ENCODE peak calls at places on chromosomes 3 and 15, in six cellular contexts. One of them, this sample, is unnamed.

GRCh38 chr3:63972196-63972595 is 51.1 kb downstream of the PSMD6 start:
- DNase-seq in hypothalamus: no peak
- DNase-seq in activated CD8-positive, alpha-beta memory T cell treated with anti-CD3 and anti-CD28 coated beads for 4 hours: no peak
- DNase-seq in amniotic epithelial cell: peak
- DNase-seq in HAP-1: no peak
- DNase-seq in HCEC 1CT: peak
- DNase-seq in this sample: peak

GRCh38 chr15:27137127-27137526 is 166.1 kb downstream of the GABRG3 start:
- DNase-seq in hypothalamus: no peak
- DNase-seq in activated CD8-positive, alpha-beta memory T cell treated with anti-CD3 and anti-CD28 coated beads for 4 hours: no peak
- DNase-seq in amniotic epithelial cell: no peak
- DNase-seq in HAP-1: no peak
- DNase-seq in HCEC 1CT: no peak
- DNase-seq in this sample: no peak

GRCh38 chr15:64000183-64000710 is 46.0 kb downstream of the DAPK2 start:
- DNase-seq in hypothalamus: no peak
- DNase-seq in activated CD8-positive, alpha-beta memory T cell treated with anti-CD3 and anti-CD28 coated beads for 4 hours: no peak
- DNase-seq in amniotic epithelial cell: no peak
- DNase-seq in HAP-1: no peak
- DNase-seq in HCEC 1CT: no peak
- DNase-seq in this sample: no peak

GRCh38 chr3:150218236-150218635 is 189.9 kb upstream of the TSC22D2 start:
- DNase-seq in hypothalamus: no peak
- DNase-seq in activated CD8-positive, alpha-beta memory T cell treated with anti-CD3 and anti-CD28 coated beads for 4 hours: no peak
- DNase-seq in amniotic epithelial cell: no peak
- DNase-seq in HAP-1: no peak
- DNase-seq in HCEC 1CT: no peak
- DNase-seq in this sample: no peak

GRCh38 chr3:2765002-2765579 is 345.1 kb downstream of the IL5RA start:
- DNase-seq in hypothalamus: no peak
- DNase-seq in activated CD8-positive, alpha-beta memory T cell treated with anti-CD3 and anti-CD28 coated beads for 4 hours: no peak
- DNase-seq in amniotic epithelial cell: no peak
- DNase-seq in HAP-1: no peak
- DNase-seq in HCEC 1CT: no peak
- DNase-seq in this sample: no peak

GRCh38 chr3:70716832-70717231 is 404.4 kb upstream of the MDFIC2 start:
- DNase-seq in hypothalamus: no peak
- DNase-seq in activated CD8-positive, alpha-beta memory T cell treated with anti-CD3 and anti-CD28 coated beads for 4 hours: no peak
- DNase-seq in amniotic epithelial cell: peak
- DNase-seq in HAP-1: no peak
- DNase-seq in HCEC 1CT: peak
- DNase-seq in this sample: peak

GRCh38 chr3:142424754-142425153 is 23.1 kb downstream of the XRN1 start:
- DNase-seq in hypothalamus: no peak
- DNase-seq in activated CD8-positive, alpha-beta memory T cell treated with anti-CD3 and anti-CD28 coated beads for 4 hours: no peak
- DNase-seq in amniotic epithelial cell: no peak
- DNase-seq in HAP-1: no peak
- DNase-seq in HCEC 1CT: no peak
- DNase-seq in this sample: no peak

GRCh38 chr3:123406598-123406997 is 42.3 kb downstream of the ADCY5 start:
- DNase-seq in hypothalamus: no peak
- DNase-seq in activated CD8-positive, alpha-beta memory T cell treated with anti-CD3 and anti-CD28 coated beads for 4 hours: no peak
- DNase-seq in amniotic epithelial cell: no peak
- DNase-seq in HAP-1: no peak
- DNase-seq in HCEC 1CT: peak
- DNase-seq in this sample: no peak

GRCh38 chr3:45597166-45597565 is 2.6 kb downstream of the LIMD1 start:
- DNase-seq in hypothalamus: no peak
- DNase-seq in activated CD8-positive, alpha-beta memory T cell treated with anti-CD3 and anti-CD28 coated beads for 4 hours: no peak
- DNase-seq in amniotic epithelial cell: peak
- DNase-seq in HAP-1: no peak
- DNase-seq in HCEC 1CT: no peak
- DNase-seq in this sample: peak

GRCh38 chr3:121757087-121757811 is 7.7 kb upstream of the GOLGB1 start:
- DNase-seq in hypothalamus: no peak
- DNase-seq in activated CD8-positive, alpha-beta memory T cell treated with anti-CD3 and anti-CD28 coated beads for 4 hours: no peak
- DNase-seq in amniotic epithelial cell: peak
- DNase-seq in HAP-1: no peak
- DNase-seq in HCEC 1CT: no peak
- DNase-seq in this sample: peak

GRCh38 chr3:126965526-126966080 is 17.3 kb upstream of the PLXNA1 start:
- DNase-seq in hypothalamus: no peak
- DNase-seq in activated CD8-positive, alpha-beta memory T cell treated with anti-CD3 and anti-CD28 coated beads for 4 hours: no peak
- DNase-seq in amniotic epithelial cell: no peak
- DNase-seq in HAP-1: no peak
- DNase-seq in HCEC 1CT: no peak
- DNase-seq in this sample: no peak

GRCh38 chr3:26622634-26623408 is at the start of gene LRRC3B:
- DNase-seq in hypothalamus: no peak
- DNase-seq in activated CD8-positive, alpha-beta memory T cell treated with anti-CD3 and anti-CD28 coated beads for 4 hours: no peak
- DNase-seq in amniotic epithelial cell: no peak
- DNase-seq in HAP-1: no peak
- DNase-seq in HCEC 1CT: no peak
- DNase-seq in this sample: no peak

GRCh38 chr3:46442591-46443530 is 21.8 kb downstream of the LTF start:
- DNase-seq in hypothalamus: no peak
- DNase-seq in activated CD8-positive, alpha-beta memory T cell treated with anti-CD3 and anti-CD28 coated beads for 4 hours: peak
- DNase-seq in amniotic epithelial cell: peak
- DNase-seq in HAP-1: no peak
- DNase-seq in HCEC 1CT: peak
- DNase-seq in this sample: no peak

GRCh38 chr15:93861413-93861812 is 369.9 kb upstream of the MCTP2 start:
- DNase-seq in hypothalamus: no peak
- DNase-seq in activated CD8-positive, alpha-beta memory T cell treated with anti-CD3 and anti-CD28 coated beads for 4 hours: no peak
- DNase-seq in amniotic epithelial cell: peak
- DNase-seq in HAP-1: no peak
- DNase-seq in HCEC 1CT: no peak
- DNase-seq in this sample: no peak

GRCh38 chr15:92624401-92624991 is 31.1 kb downstream of the FAM174B start:
- DNase-seq in hypothalamus: no peak
- DNase-seq in activated CD8-positive, alpha-beta memory T cell treated with anti-CD3 and anti-CD28 coated beads for 4 hours: no peak
- DNase-seq in amniotic epithelial cell: no peak
- DNase-seq in HAP-1: no peak
- DNase-seq in HCEC 1CT: no peak
- DNase-seq in this sample: peak

GRCh38 chr3:14827776-14828175 is 9.0 kb downstream of the FGD5 start:
- DNase-seq in hypothalamus: no peak
- DNase-seq in activated CD8-positive, alpha-beta memory T cell treated with anti-CD3 and anti-CD28 coated beads for 4 hours: no peak
- DNase-seq in amniotic epithelial cell: no peak
- DNase-seq in HAP-1: no peak
- DNase-seq in HCEC 1CT: no peak
- DNase-seq in this sample: no peak

GRCh38 chr15:57395292-57395691 is 19.0 kb downstream of the CGNL1 start:
- DNase-seq in hypothalamus: no peak
- DNase-seq in activated CD8-positive, alpha-beta memory T cell treated with anti-CD3 and anti-CD28 coated beads for 4 hours: no peak
- DNase-seq in amniotic epithelial cell: peak
- DNase-seq in HAP-1: no peak
- DNase-seq in HCEC 1CT: peak
- DNase-seq in this sample: peak

GRCh38 chr3:41265011-41265545 is 65.8 kb downstream of the CTNNB1 start:
- DNase-seq in hypothalamus: no peak
- DNase-seq in activated CD8-positive, alpha-beta memory T cell treated with anti-CD3 and anti-CD28 coated beads for 4 hours: no peak
- DNase-seq in amniotic epithelial cell: no peak
- DNase-seq in HAP-1: no peak
- DNase-seq in HCEC 1CT: peak
- DNase-seq in this sample: peak

GRCh38 chr15:31870336-31871158 is 159.8 kb upstream of the CHRNA7 start:
- DNase-seq in hypothalamus: no peak
- DNase-seq in activated CD8-positive, alpha-beta memory T cell treated with anti-CD3 and anti-CD28 coated beads for 4 hours: peak
- DNase-seq in amniotic epithelial cell: peak
- DNase-seq in HAP-1: peak
- DNase-seq in HCEC 1CT: peak
- DNase-seq in this sample: peak

GRCh38 chr15:68430471-68431036 is 1.4 kb downstream of the ITGA11 start:
- DNase-seq in hypothalamus: no peak
- DNase-seq in activated CD8-positive, alpha-beta memory T cell treated with anti-CD3 and anti-CD28 coated beads for 4 hours: no peak
- DNase-seq in amniotic epithelial cell: no peak
- DNase-seq in HAP-1: no peak
- DNase-seq in HCEC 1CT: no peak
- DNase-seq in this sample: no peak

GRCh38 chr3:125144653-125145314 is 67.8 kb downstream of the SLC12A8 start:
- DNase-seq in hypothalamus: no peak
- DNase-seq in activated CD8-positive, alpha-beta memory T cell treated with anti-CD3 and anti-CD28 coated beads for 4 hours: no peak
- DNase-seq in amniotic epithelial cell: no peak
- DNase-seq in HAP-1: no peak
- DNase-seq in HCEC 1CT: no peak
- DNase-seq in this sample: no peak

GRCh38 chr3:175386630-175387029 is 527.5 kb downstream of the NAALADL2 start:
- DNase-seq in hypothalamus: no peak
- DNase-seq in activated CD8-positive, alpha-beta memory T cell treated with anti-CD3 and anti-CD28 coated beads for 4 hours: no peak
- DNase-seq in amniotic epithelial cell: peak
- DNase-seq in HAP-1: no peak
- DNase-seq in HCEC 1CT: peak
- DNase-seq in this sample: peak

GRCh38 chr15:60462027-60462426 is 16.9 kb downstream of the ICE2 start:
- DNase-seq in hypothalamus: no peak
- DNase-seq in activated CD8-positive, alpha-beta memory T cell treated with anti-CD3 and anti-CD28 coated beads for 4 hours: no peak
- DNase-seq in amniotic epithelial cell: peak
- DNase-seq in HAP-1: no peak
- DNase-seq in HCEC 1CT: no peak
- DNase-seq in this sample: peak

GRCh38 chr3:18988619-18989229 is 159.6 kb upstream of the KCNH8 start:
- DNase-seq in hypothalamus: no peak
- DNase-seq in activated CD8-positive, alpha-beta memory T cell treated with anti-CD3 and anti-CD28 coated beads for 4 hours: no peak
- DNase-seq in amniotic epithelial cell: no peak
- DNase-seq in HAP-1: peak
- DNase-seq in HCEC 1CT: no peak
- DNase-seq in this sample: peak

GRCh38 chr3:127144631-127145030 is 48.3 kb upstream of the PRR23E start:
- DNase-seq in hypothalamus: no peak
- DNase-seq in activated CD8-positive, alpha-beta memory T cell treated with anti-CD3 and anti-CD28 coated beads for 4 hours: no peak
- DNase-seq in amniotic epithelial cell: no peak
- DNase-seq in HAP-1: no peak
- DNase-seq in HCEC 1CT: no peak
- DNase-seq in this sample: no peak

GRCh38 chr3:39378092-39378491 is 5.1 kb upstream of the SLC25A38 start:
- DNase-seq in hypothalamus: no peak
- DNase-seq in activated CD8-positive, alpha-beta memory T cell treated with anti-CD3 and anti-CD28 coated beads for 4 hours: no peak
- DNase-seq in amniotic epithelial cell: peak
- DNase-seq in HAP-1: peak
- DNase-seq in HCEC 1CT: peak
- DNase-seq in this sample: peak

GRCh38 chr15:78988361-78988911 is 43.6 kb upstream of the CTSH start:
- DNase-seq in hypothalamus: no peak
- DNase-seq in activated CD8-positive, alpha-beta memory T cell treated with anti-CD3 and anti-CD28 coated beads for 4 hours: no peak
- DNase-seq in amniotic epithelial cell: peak
- DNase-seq in HAP-1: no peak
- DNase-seq in HCEC 1CT: peak
- DNase-seq in this sample: peak

GRCh38 chr3:60552581-60552980 is 698.7 kb downstream of the FHIT start:
- DNase-seq in hypothalamus: no peak
- DNase-seq in activated CD8-positive, alpha-beta memory T cell treated with anti-CD3 and anti-CD28 coated beads for 4 hours: no peak
- DNase-seq in amniotic epithelial cell: no peak
- DNase-seq in HAP-1: no peak
- DNase-seq in HCEC 1CT: no peak
- DNase-seq in this sample: no peak

GRCh38 chr15:30675126-30675525 is 49.2 kb downstream of the ARHGAP11B start:
- DNase-seq in hypothalamus: no peak
- DNase-seq in activated CD8-positive, alpha-beta memory T cell treated with anti-CD3 and anti-CD28 coated beads for 4 hours: no peak
- DNase-seq in amniotic epithelial cell: peak
- DNase-seq in HAP-1: no peak
- DNase-seq in HCEC 1CT: peak
- DNase-seq in this sample: peak

GRCh38 chr3:44584646-44585501 is at the start of gene ZNF660:
- DNase-seq in hypothalamus: no peak
- DNase-seq in activated CD8-positive, alpha-beta memory T cell treated with anti-CD3 and anti-CD28 coated beads for 4 hours: no peak
- DNase-seq in amniotic epithelial cell: peak
- DNase-seq in HAP-1: peak
- DNase-seq in HCEC 1CT: peak
- DNase-seq in this sample: peak

GRCh38 chr3:16399473-16399872 is 114.0 kb downstream of the RFTN1 start:
- DNase-seq in hypothalamus: no peak
- DNase-seq in activated CD8-positive, alpha-beta memory T cell treated with anti-CD3 and anti-CD28 coated beads for 4 hours: no peak
- DNase-seq in amniotic epithelial cell: peak
- DNase-seq in HAP-1: no peak
- DNase-seq in HCEC 1CT: peak
- DNase-seq in this sample: peak